ENCODE peak calls at places on chromosomes 2 and 18, in seven cellular contexts. One of them, this sample, is unnamed.

GRCh38 chr2:110125292-110125691 is 9.7 kb upstream of the MALL start:
- DNase-seq in NCI-H2029: no peak
- DNase-seq in bronchial epithelial cell: peak; percentile 91
- DNase-seq in psoas muscle: no peak
- DNase-seq in A549: no peak
- DNase-seq in epithelial cell of prostate: no peak
- DNase-seq in HCEC 1CT: peak; percentile 45
- DNase-seq in this sample: no peak

GRCh38 chr2:25879133-25879730 is 945 bp upstream of the ASXL2 start:
- DNase-seq in NCI-H2029: peak; percentile 35
- DNase-seq in bronchial epithelial cell: peak; percentile 89
- DNase-seq in psoas muscle: no peak
- DNase-seq in A549: no peak
- DNase-seq in epithelial cell of prostate: peak; percentile 68
- DNase-seq in HCEC 1CT: peak; percentile 69
- DNase-seq in this sample: no peak

GRCh38 chr2:228417526-228417925 is 236.0 kb upstream of the SPHKAP start:
- DNase-seq in NCI-H2029: no peak
- DNase-seq in bronchial epithelial cell: peak; percentile 59
- DNase-seq in psoas muscle: no peak
- DNase-seq in A549: no peak
- DNase-seq in epithelial cell of prostate: peak; percentile 22
- DNase-seq in HCEC 1CT: peak; percentile 59
- DNase-seq in this sample: no peak

GRCh38 chr2:104897515-104898184 is 43.7 kb downstream of the POU3F3 start:
- DNase-seq in NCI-H2029: no peak
- DNase-seq in bronchial epithelial cell: peak; percentile 17
- DNase-seq in psoas muscle: no peak
- DNase-seq in A549: no peak
- DNase-seq in epithelial cell of prostate: no peak
- DNase-seq in HCEC 1CT: no peak
- DNase-seq in this sample: no peak

GRCh38 chr2:149314687-149315086 is 15.7 kb upstream of the LYPD6 start:
- DNase-seq in NCI-H2029: no peak
- DNase-seq in bronchial epithelial cell: no peak
- DNase-seq in psoas muscle: no peak
- DNase-seq in A549: no peak
- DNase-seq in epithelial cell of prostate: no peak
- DNase-seq in HCEC 1CT: no peak
- DNase-seq in this sample: no peak

GRCh38 chr18:66729459-66730239 is 125.8 kb upstream of the CDH19 start:
- DNase-seq in NCI-H2029: no peak
- DNase-seq in bronchial epithelial cell: no peak
- DNase-seq in psoas muscle: no peak
- DNase-seq in A549: no peak
- DNase-seq in epithelial cell of prostate: no peak
- DNase-seq in HCEC 1CT: no peak
- DNase-seq in this sample: no peak

GRCh38 chr2:134892282-134893054 is 26.2 kb upstream of the CCNT2 start:
- DNase-seq in NCI-H2029: no peak
- DNase-seq in bronchial epithelial cell: no peak
- DNase-seq in psoas muscle: no peak
- DNase-seq in A549: no peak
- DNase-seq in epithelial cell of prostate: no peak
- DNase-seq in HCEC 1CT: no peak
- DNase-seq in this sample: no peak

GRCh38 chr2:129877795-129878775 is 101.4 kb upstream of the RAB6C start:
- DNase-seq in NCI-H2029: peak; percentile 48
- DNase-seq in bronchial epithelial cell: peak; percentile 13
- DNase-seq in psoas muscle: peak; percentile 22
- DNase-seq in A549: peak; percentile 28
- DNase-seq in epithelial cell of prostate: no peak
- DNase-seq in HCEC 1CT: no peak
- DNase-seq in this sample: peak; percentile 75

GRCh38 chr2:174688079-174688478 is 76.2 kb downstream of the CHRNA1 start:
- DNase-seq in NCI-H2029: no peak
- DNase-seq in bronchial epithelial cell: peak; percentile 47
- DNase-seq in psoas muscle: no peak
- DNase-seq in A549: no peak
- DNase-seq in epithelial cell of prostate: no peak
- DNase-seq in HCEC 1CT: peak; percentile 54
- DNase-seq in this sample: no peak

GRCh38 chr2:35462226-35462983 is 893.2 kb upstream of the CRIM1 start:
- DNase-seq in NCI-H2029: no peak
- DNase-seq in bronchial epithelial cell: no peak
- DNase-seq in psoas muscle: no peak
- DNase-seq in A549: no peak
- DNase-seq in epithelial cell of prostate: no peak
- DNase-seq in HCEC 1CT: peak; percentile 86
- DNase-seq in this sample: no peak

This sample was measured in coronary artery.